ENCODE peak calls at places on chromosomes 12 and 14, in nine cellular contexts. B, V, O, H, J, Y, G, D and W are unnamed samples.

GRCh38 chr14:26385302-26385701 is 212.5 kb downstream of the NOVA1 start:
- DNase-seq in B (no peak), V (no peak), O (no peak), H (no peak), J (no peak), Y (no peak), G (no peak), D (no peak), W (no peak)

GRCh38 chr14:61188936-61189808 is 92.0 kb downstream of the TMEM30B start:
- DNase-seq in B (peak; percentile 34), V (peak; percentile 82), O (peak; percentile 90), H (peak; percentile 48), J (no peak), Y (peak; percentile 72), G (no peak), D (no peak), W (no peak)

GRCh38 chr14:102096569-102097188 is 9.8 kb upstream of the HSP90AA1 start:
- DNase-seq in B (peak; percentile 96), V (peak; percentile 88), O (peak; percentile 83), H (peak; percentile 63), J (peak; percentile 42), Y (peak; percentile 77), G (peak; percentile 86), D (peak; percentile 59), W (no peak)

GRCh38 chr12:123270380-123271181 is 1.1 kb downstream of the CDK2AP1 start:
- DNase-seq in B (peak; percentile 24), V (peak; percentile 42), O (peak; percentile 26), H (peak; percentile 23), J (no peak), Y (no peak), G (no peak), D (no peak), W (no peak)

GRCh38 chr14:43464968-43465367 is 1042.1 kb downstream of the FSCB start:
- DNase-seq in B (no peak), V (no peak), O (no peak), H (no peak), J (no peak), Y (no peak), G (no peak), D (no peak), W (no peak)

GRCh38 chr12:52529417-52529816 is 9.2 kb upstream of the KRT5 start:
- DNase-seq in B (no peak), V (no peak), O (no peak), H (no peak), J (no peak), Y (no peak), G (no peak), D (no peak), W (no peak)

GRCh38 chr14:49250109-49250508 is 336.1 kb downstream of the RPS29 start:
- DNase-seq in B (no peak), V (no peak), O (no peak), H (no peak), J (no peak), Y (no peak), G (no peak), D (no peak), W (peak; percentile 7)

GRCh38 chr12:24820872-24821271 is 128.0 kb downstream of the BCAT1 start:
- DNase-seq in B (no peak), V (no peak), O (peak; percentile 87), H (no peak), J (no peak), Y (no peak), G (no peak), D (no peak), W (no peak)

GRCh38 chr12:7131502-7131866 is 1.3 kb downstream of the CLSTN3 start:
- DNase-seq in B (no peak), V (peak; percentile 31), O (no peak), H (no peak), J (no peak), Y (no peak), G (no peak), D (no peak), W (no peak)

GRCh38 chr14:51006781-51007211 is 62.5 kb upstream of the PYGL start:
- DNase-seq in B (peak; percentile 78), V (no peak), O (no peak), H (no peak), J (no peak), Y (no peak), G (peak; percentile 77), D (no peak), W (no peak)

GRCh38 chr14:94460631-94461416 is 8.2 kb upstream of the SERPINA11 start:
- DNase-seq in B (no peak), V (no peak), O (no peak), H (no peak), J (no peak), Y (no peak), G (no peak), D (no peak), W (no peak)

GRCh38 chr14:53857625-53858343 is 98.8 kb downstream of the BMP4 start:
- DNase-seq in B (no peak), V (no peak), O (no peak), H (no peak), J (no peak), Y (no peak), G (no peak), D (no peak), W (no peak)

GRCh38 chr14:102493096-102493495 is 16.5 kb downstream of the ANKRD9 start:
- DNase-seq in B (no peak), V (no peak), O (no peak), H (no peak), J (no peak), Y (no peak), G (no peak), D (no peak), W (no peak)

GRCh38 chr12:57210926-57211700 is 5.5 kb upstream of the NXPH4 start:
- DNase-seq in B (no peak), V (no peak), O (no peak), H (no peak), J (no peak), Y (no peak), G (no peak), D (no peak), W (no peak)

GRCh38 chr14:104792101-104792884 is 3.3 kb downstream of the AKT1 start:
- DNase-seq in B (peak; percentile 92), V (no peak), O (no peak), H (no peak), J (no peak), Y (no peak), G (no peak), D (no peak), W (no peak)

GRCh38 chr12:20523658-20524057 is 155.3 kb downstream of the PDE3A start:
- DNase-seq in B (no peak), V (no peak), O (peak; percentile 53), H (no peak), J (no peak), Y (no peak), G (no peak), D (no peak), W (no peak)

GRCh38 chr12:132429932-132430643 is 59.9 kb upstream of the FBRSL1 start:
- DNase-seq in B (peak; percentile 52), V (peak; percentile 86), O (peak; percentile 34), H (no peak), J (peak; percentile 92), Y (no peak), G (no peak), D (peak; percentile 48), W (no peak)

GRCh38 chr14:101225729-101226152 is 322.2 kb upstream of the RTL1 start:
- DNase-seq in B (no peak), V (no peak), O (no peak), H (no peak), J (no peak), Y (no peak), G (no peak), D (no peak), W (no peak)

GRCh38 chr12:15819644-15820437 is 30.7 kb upstream of the EPS8 start:
- DNase-seq in B (no peak), V (no peak), O (no peak), H (peak; percentile 80), J (peak; percentile 38), Y (no peak), G (no peak), D (no peak), W (no peak)

GRCh38 chr14:78974691-78975090 is 804.5 kb downstream of the NRXN3 start:
- DNase-seq in B (no peak), V (no peak), O (no peak), H (no peak), J (no peak), Y (peak; percentile 82), G (no peak), D (no peak), W (no peak)

GRCh38 chr12:24387381-24387780 is 437.9 kb upstream of the SOX5 start:
- DNase-seq in B (no peak), V (no peak), O (no peak), H (no peak), J (no peak), Y (no peak), G (no peak), D (no peak), W (no peak)

GRCh38 chr12:67333649-67334048 is 64.5 kb downstream of the CAND1 start:
- DNase-seq in B (no peak), V (no peak), O (no peak), H (no peak), J (no peak), Y (no peak), G (no peak), D (no peak), W (no peak)